ENCODE peak calls at places on chromosome 18, in five cellular contexts. One of them, this sample, is unnamed. For H3K4me1, the result is how much of the 10 kb centered on the place peaks cover.

GRCh38 chr18:74623047-74623816 is 25.6 kb downstream of the ZNF407 start:
- DNase-seq in IMR-90: peak
- DNase-seq in H9: no peak
- DNase-seq in mesenchymal stem cell: peak
- DNase-seq in mesendoderm: peak
- DNase-seq in this sample: no peak

GRCh38 chr18:35030234-35030989 is 10.8 kb upstream of the MAPRE2 start:
- DNase-seq in IMR-90: no peak
- DNase-seq in H9: no peak
- DNase-seq in mesenchymal stem cell: no peak
- DNase-seq in mesendoderm: no peak
- DNase-seq in this sample: no peak

GRCh38 chr18:79784965-79785770 is 12.6 kb upstream of the KCNG2 start:
- DNase-seq in IMR-90: peak
- DNase-seq in H9: no peak
- DNase-seq in mesenchymal stem cell: no peak
- DNase-seq in mesendoderm: no peak
- DNase-seq in this sample: no peak

GRCh38 chr18:42742474-42742873 is 373.0 kb downstream of the RIT2 start:
- DNase-seq in IMR-90: no peak
- DNase-seq in H9: no peak
- DNase-seq in mesenchymal stem cell: no peak
- DNase-seq in mesendoderm: peak
- DNase-seq in this sample: no peak

GRCh38 chr18:72460210-72460680 is 83.9 kb downstream of the CBLN2 start:
- DNase-seq in IMR-90: peak
- DNase-seq in H9: no peak
- DNase-seq in mesenchymal stem cell: no peak
- DNase-seq in mesendoderm: no peak
- DNase-seq in this sample: no peak

GRCh38 chr18:74142251-74142650 is 5.4 kb downstream of the FBXO15 start:
- DNase-seq in IMR-90: peak
- DNase-seq in H9: no peak
- DNase-seq in mesenchymal stem cell: no peak
- DNase-seq in mesendoderm: no peak
- DNase-seq in this sample: no peak

GRCh38 chr18:77702686-77703085 is 453.0 kb downstream of the GALR1 start:
- DNase-seq in IMR-90: peak
- DNase-seq in H9: no peak
- DNase-seq in mesenchymal stem cell: no peak
- DNase-seq in mesendoderm: peak
- DNase-seq in this sample: no peak

GRCh38 chr18:36298113-36298701 is 694 bp downstream of the FHOD3 start:
- DNase-seq in IMR-90: no peak
- DNase-seq in H9: peak
- DNase-seq in mesenchymal stem cell: no peak
- DNase-seq in mesendoderm: peak
- DNase-seq in this sample: peak

GRCh38 chr18:8657873-8658521 is 47.4 kb upstream of the MTCL1 start:
- DNase-seq in IMR-90: peak
- DNase-seq in H9: peak
- DNase-seq in mesenchymal stem cell: no peak
- DNase-seq in mesendoderm: peak
- DNase-seq in this sample: no peak

GRCh38 chr18:66873899-66874298 is 270.0 kb upstream of the CDH19 start:
- DNase-seq in IMR-90: no peak
- DNase-seq in H9: no peak
- DNase-seq in mesenchymal stem cell: no peak
- DNase-seq in mesendoderm: no peak
- DNase-seq in this sample: no peak

GRCh38 chr18:32446780-32447179 is 23.9 kb downstream of the GAREM1 start:
- DNase-seq in IMR-90: no peak
- DNase-seq in H9: no peak
- DNase-seq in mesenchymal stem cell: no peak
- DNase-seq in mesendoderm: no peak
- DNase-seq in this sample: no peak

GRCh38 chr18:44128365-44128764 is 552.3 kb upstream of the SETBP1 start:
- DNase-seq in IMR-90: peak
- DNase-seq in H9: no peak
- DNase-seq in mesenchymal stem cell: peak
- DNase-seq in mesendoderm: no peak
- DNase-seq in this sample: no peak

GRCh38 chr18:70166668-70167067 is 38.8 kb downstream of the RTTN start:
- DNase-seq in IMR-90: no peak
- DNase-seq in H9: no peak
- DNase-seq in mesenchymal stem cell: peak
- DNase-seq in mesendoderm: no peak
- DNase-seq in this sample: no peak

GRCh38 chr18:8142131-8142711 is 467.0 kb upstream of the RAB12 start:
- DNase-seq in IMR-90: peak
- DNase-seq in H9: no peak
- DNase-seq in mesenchymal stem cell: peak
- DNase-seq in mesendoderm: peak
- DNase-seq in this sample: no peak

GRCh38 chr18:5879479-5879882 is 15.8 kb downstream of the TMEM200C start:
- DNase-seq in IMR-90: peak
- DNase-seq in H9: no peak
- DNase-seq in mesenchymal stem cell: peak
- DNase-seq in mesendoderm: peak
- DNase-seq in this sample: no peak

GRCh38 chr18:37537868-37538525 is 27.6 kb downstream of the CELF4 start:
- DNase-seq in IMR-90: peak
- DNase-seq in H9: peak
- DNase-seq in mesenchymal stem cell: peak
- DNase-seq in mesendoderm: peak
- DNase-seq in this sample: no peak

GRCh38 chr18:52569492-52569891 is 229.5 kb downstream of the DCC start:
- DNase-seq in IMR-90: peak
- DNase-seq in H9: no peak
- DNase-seq in mesenchymal stem cell: no peak
- DNase-seq in mesendoderm: no peak
- DNase-seq in this sample: no peak

GRCh38 chr18:12652861-12653401 is 5.0 kb downstream of the SPIRE1 start:
- DNase-seq in IMR-90: peak
- DNase-seq in H9: no peak
- DNase-seq in mesenchymal stem cell: peak
- DNase-seq in mesendoderm: no peak
- DNase-seq in this sample: no peak

GRCh38 chr18:73888565-73888964 is 259.1 kb downstream of the FBXO15 start:
- DNase-seq in IMR-90: no peak
- DNase-seq in H9: no peak
- DNase-seq in mesenchymal stem cell: no peak
- DNase-seq in mesendoderm: no peak
- DNase-seq in this sample: no peak

GRCh38 chr18:79635127-79635726 is 44.4 kb upstream of the CTDP1 start:
- DNase-seq in IMR-90: no peak
- DNase-seq in H9: peak
- DNase-seq in mesenchymal stem cell: no peak
- DNase-seq in mesendoderm: no peak
- DNase-seq in this sample: no peak

GRCh38 chr18:47520263-47520662 is 268.8 kb upstream of the SKOR2 start:
- DNase-seq in IMR-90: no peak
- DNase-seq in H9: no peak
- DNase-seq in mesenchymal stem cell: no peak
- DNase-seq in mesendoderm: no peak
- DNase-seq in this sample: no peak

GRCh38 chr18:62937065-62937464 is 221.7 kb downstream of the PHLPP1 start:
- DNase-seq in IMR-90: peak
- DNase-seq in H9: no peak
- DNase-seq in mesenchymal stem cell: peak
- DNase-seq in mesendoderm: no peak
- DNase-seq in this sample: no peak

GRCh38 chr18:9348079-9348671 is 13.6 kb downstream of the TWSG1 start:
- DNase-seq in IMR-90: peak
- DNase-seq in H9: no peak
- DNase-seq in mesenchymal stem cell: peak
- DNase-seq in mesendoderm: no peak
- DNase-seq in this sample: no peak

GRCh38 chr18:14965553-14965952 is 217.6 kb downstream of the ANKRD30B start:
- DNase-seq in IMR-90: no peak
- DNase-seq in H9: no peak
- DNase-seq in mesenchymal stem cell: no peak
- DNase-seq in mesendoderm: no peak
- DNase-seq in this sample: no peak

GRCh38 chr18:10424576-10425314 is 29.7 kb upstream of the APCDD1 start:
- DNase-seq in IMR-90: no peak
- DNase-seq in H9: no peak
- DNase-seq in mesenchymal stem cell: peak
- DNase-seq in mesendoderm: no peak
- DNase-seq in this sample: no peak

GRCh38 chr18:78296152-78296551 is 683.5 kb upstream of the SALL3 start:
- DNase-seq in IMR-90: no peak
- DNase-seq in H9: no peak
- DNase-seq in mesenchymal stem cell: no peak
- DNase-seq in mesendoderm: no peak
- DNase-seq in this sample: no peak

GRCh38 chr18:77166523-77166922 is 33.9 kb upstream of the MBP start:
- DNase-seq in IMR-90: no peak
- DNase-seq in H9: no peak
- DNase-seq in mesenchymal stem cell: no peak
- DNase-seq in mesendoderm: no peak
- DNase-seq in this sample: no peak

GRCh38 chr18:53819174-53819573 is 405.3 kb downstream of the MBD2 start:
- DNase-seq in IMR-90: no peak
- DNase-seq in H9: no peak
- DNase-seq in mesenchymal stem cell: no peak
- DNase-seq in mesendoderm: no peak
- DNase-seq in this sample: no peak

GRCh38 chr18:21853020-21853419 is 112.4 kb downstream of the MIB1 start:
- DNase-seq in IMR-90: peak
- DNase-seq in H9: no peak
- DNase-seq in mesenchymal stem cell: peak
- DNase-seq in mesendoderm: peak
- DNase-seq in this sample: no peak
- H3K4me1 ChIP-seq in IMR-90: under half
- H3K4me1 ChIP-seq in H9: under half
- H3K4me1 ChIP-seq in mesenchymal stem cell: under half
- H3K4me1 ChIP-seq in mesendoderm: under half
- H3K4me1 ChIP-seq in this sample: under half

GRCh38 chr18:48968412-48969215 is 17.8 kb upstream of the SMAD7 start:
- DNase-seq in IMR-90: no peak
- DNase-seq in H9: peak
- DNase-seq in mesenchymal stem cell: no peak
- DNase-seq in mesendoderm: no peak
- DNase-seq in this sample: no peak
- H2BK15ac ChIP-seq in IMR-90: no peak
- H2BK15ac ChIP-seq in H9: no peak
- H2BK15ac ChIP-seq in mesenchymal stem cell: no peak
- H2BK15ac ChIP-seq in mesendoderm: no peak
- H2BK15ac ChIP-seq in this sample: peak

GRCh38 chr18:46242185-46242584 is 138.0 kb downstream of the HAUS1 start:
- DNase-seq in IMR-90: no peak
- DNase-seq in H9: no peak
- DNase-seq in mesenchymal stem cell: no peak
- DNase-seq in mesendoderm: no peak
- DNase-seq in this sample: no peak

GRCh38 chr18:46237891-46238290 is 133.7 kb downstream of the HAUS1 start:
- DNase-seq in IMR-90: no peak
- DNase-seq in H9: no peak
- DNase-seq in mesenchymal stem cell: no peak
- DNase-seq in mesendoderm: no peak
- DNase-seq in this sample: no peak

GRCh38 chr18:46236156-46236555 is 132.0 kb downstream of the HAUS1 start:
- DNase-seq in IMR-90: no peak
- DNase-seq in H9: no peak
- DNase-seq in mesenchymal stem cell: no peak
- DNase-seq in mesendoderm: no peak
- DNase-seq in this sample: no peak

GRCh38 chr18:46239998-46240397 is 135.8 kb downstream of the HAUS1 start:
- DNase-seq in IMR-90: no peak
- DNase-seq in H9: no peak
- DNase-seq in mesenchymal stem cell: no peak
- DNase-seq in mesendoderm: peak
- DNase-seq in this sample: no peak

GRCh38 chr18:46239549-46239948 is 135.4 kb downstream of the HAUS1 start:
- DNase-seq in IMR-90: no peak
- DNase-seq in H9: no peak
- DNase-seq in mesenchymal stem cell: no peak
- DNase-seq in mesendoderm: no peak
- DNase-seq in this sample: no peak
- H3K4me1 ChIP-seq in IMR-90: under half
- H3K4me1 ChIP-seq in H9: under half
- H3K4me1 ChIP-seq in mesenchymal stem cell: under half
- H3K4me1 ChIP-seq in mesendoderm: under half
- H3K4me1 ChIP-seq in this sample: under half

GRCh38 chr18:29660777-29661176 is 1381.8 kb downstream of the DSC3 start:
- DNase-seq in IMR-90: no peak
- DNase-seq in H9: no peak
- DNase-seq in mesenchymal stem cell: no peak
- DNase-seq in mesendoderm: no peak
- DNase-seq in this sample: no peak
- H2BK15ac ChIP-seq in IMR-90: no peak
- H2BK15ac ChIP-seq in H9: no peak
- H2BK15ac ChIP-seq in mesenchymal stem cell: no peak
- H2BK15ac ChIP-seq in mesendoderm: no peak
- H2BK15ac ChIP-seq in this sample: no peak

GRCh38 chr18:3720818-3721545 is 271.0 kb downstream of the TGIF1 start:
- DNase-seq in IMR-90: no peak
- DNase-seq in H9: no peak
- DNase-seq in mesenchymal stem cell: no peak
- DNase-seq in mesendoderm: no peak
- DNase-seq in this sample: no peak
- H3K4me1 ChIP-seq in IMR-90: under half
- H3K4me1 ChIP-seq in H9: under half
- H3K4me1 ChIP-seq in mesenchymal stem cell: under half
- H3K4me1 ChIP-seq in mesendoderm: under half
- H3K4me1 ChIP-seq in this sample: under half

DNA sequence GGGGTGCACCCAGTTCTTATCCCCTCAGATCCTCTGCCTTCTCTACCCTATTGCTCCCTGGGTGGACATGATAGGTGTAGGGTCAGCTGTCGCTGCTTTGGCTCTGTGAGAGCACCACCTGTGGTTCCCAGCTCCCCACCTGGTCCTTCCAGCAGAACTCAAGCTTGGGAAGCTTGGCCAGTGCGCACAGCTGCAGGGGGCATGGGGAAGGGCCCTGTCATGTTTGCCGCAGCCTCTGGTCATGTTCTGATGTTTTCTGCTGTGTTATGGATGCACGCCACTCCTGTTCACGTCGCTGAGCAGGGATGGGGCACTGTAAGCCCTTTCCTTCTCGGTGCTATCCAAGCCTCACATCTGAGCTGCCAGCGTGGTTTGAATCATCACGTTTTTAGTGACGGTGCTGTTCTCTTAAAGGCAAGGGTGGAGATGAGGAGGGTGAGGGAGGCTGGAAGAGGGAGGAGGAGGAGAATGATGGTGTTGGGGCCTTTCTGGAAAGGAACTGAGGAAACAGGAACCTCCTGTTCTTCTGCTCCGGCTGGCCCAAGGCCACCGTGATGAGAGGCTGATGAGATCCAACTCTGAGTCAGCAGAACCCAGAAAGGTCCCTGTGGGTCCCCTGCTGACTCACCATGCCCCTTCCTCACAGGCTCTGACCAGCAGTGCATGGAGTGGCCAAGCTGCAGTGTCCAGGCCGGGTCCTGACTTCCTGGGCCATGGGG is 77.9 kb downstream of the LIPG start:
- DNase-seq in IMR-90: no peak
- DNase-seq in H9: no peak
- DNase-seq in mesenchymal stem cell: peak
- DNase-seq in mesendoderm: no peak
- DNase-seq in this sample: no peak
- H2BK15ac ChIP-seq in IMR-90: no peak
- H2BK15ac ChIP-seq in H9: no peak
- H2BK15ac ChIP-seq in mesenchymal stem cell: no peak
- H2BK15ac ChIP-seq in mesendoderm: no peak
- H2BK15ac ChIP-seq in this sample: no peak

This sample was measured in H1.